ENCODE peak calls at places on chromosomes 1 and 21, in ten cellular contexts. F is ovary, W is foreskin fibroblast, J is cardiac fibroblast, R is mucosa of descending colon, N is OCI-LY7, P is A549, Z is upper lobe of right lung, B is Peyer's patch, S is left ventricle myocardium inferior. A is an unnamed sample.
A peak's percentile ranks its signal among the peaks of the same experiment; 100 is the strongest.

GRCh38 chr1:235980976-235981375 is 83.9 kb downstream of the NID1 start:
- DNase-seq in F (no peak), W (no peak), J (no peak), R (no peak), N (no peak), P (no peak), Z (no peak), B (no peak), S (no peak), A (no peak)

GRCh38 chr1:74010206-74010605 is 187.8 kb downstream of the LRRIQ3 start:
- DNase-seq in F (no peak), W (no peak), J (no peak), R (peak; percentile 5), N (peak; percentile 4), P (no peak), Z (no peak), B (no peak), S (no peak), A (no peak)

GRCh38 chr1:108815566-108815965 is 41.3 kb downstream of the AKNAD1 start:
- DNase-seq in F (no peak), W (no peak), J (peak; percentile 15), R (no peak), N (no peak), P (no peak), Z (no peak), B (no peak), S (no peak), A (no peak)

GRCh38 chr1:183416850-183417690 is 1.1 kb downstream of the NMNAT2 start:
- DNase-seq in F (peak; percentile 77), W (peak; percentile 82), J (peak; percentile 65), R (peak; percentile 61), N (no peak), P (peak; percentile 35), Z (peak; percentile 82), B (no peak), S (peak; percentile 71), A (peak; percentile 69)

GRCh38 chr1:78492376-78492950 is 1.7 kb downstream of the PTGFR start:
- DNase-seq in F (no peak), W (peak; percentile 68), J (peak; percentile 13), R (peak; percentile 4), N (no peak), P (no peak), Z (no peak), B (no peak), S (no peak), A (no peak)

GRCh38 chr1:226653311-226653921 is 85.7 kb downstream of the ITPKB start:
- DNase-seq in F (no peak), W (no peak), J (no peak), R (no peak), N (peak; percentile 94), P (no peak), Z (no peak), B (peak; percentile 89), S (peak; percentile 7), A (no peak)

GRCh38 chr1:165815725-165816124 is 11.7 kb upstream of the UCK2 start:
- DNase-seq in F (no peak), W (peak; percentile 71), J (no peak), R (no peak), N (no peak), P (peak; percentile 20), Z (no peak), B (no peak), S (no peak), A (peak; percentile 53)

GRCh38 chr1:64878931-64879710 is 87.2 kb downstream of the JAK1 start:
- DNase-seq in F (no peak), W (no peak), J (peak; percentile 61), R (no peak), N (no peak), P (no peak), Z (no peak), B (no peak), S (no peak), A (no peak)

GRCh38 chr1:48061162-48062136 is 64.3 kb upstream of the TRABD2B start:
- DNase-seq in F (no peak), W (peak; percentile 75), J (peak; percentile 59), R (peak; percentile 84), N (peak; percentile 19), P (peak; percentile 38), Z (no peak), B (no peak), S (peak; percentile 32), A (peak; percentile 68)

GRCh38 chr1:45493116-45493697 is 2.2 kb upstream of the TESK2 start:
- DNase-seq in F (no peak), W (peak; percentile 70), J (peak; percentile 76), R (peak; percentile 85), N (peak; percentile 76), P (peak; percentile 53), Z (no peak), B (peak; percentile 62), S (no peak), A (peak; percentile 70)

DNA sequence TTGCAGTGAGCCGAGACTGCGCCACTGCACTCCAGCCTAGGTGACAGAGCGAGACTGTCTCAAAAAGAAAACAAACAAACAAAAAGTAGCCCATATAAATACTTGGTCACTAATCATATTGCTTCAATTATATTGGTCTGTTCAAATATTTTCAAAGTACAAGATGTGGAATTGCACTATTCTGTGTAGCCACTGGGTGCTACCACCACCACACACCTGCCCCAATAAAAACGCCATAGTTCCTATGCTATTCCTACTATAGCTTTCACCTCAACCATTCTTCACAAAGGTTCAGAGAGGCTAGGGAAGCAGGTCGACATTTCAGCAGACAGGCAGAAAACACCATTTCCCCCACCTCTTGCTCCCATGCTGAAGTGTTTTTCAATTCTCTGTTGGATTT is 16.7 kb downstream of the NDC1 start:
- DNase-seq in F (no peak), W (no peak), J (no peak), R (no peak), N (no peak), P (no peak), Z (no peak), B (no peak), S (no peak), A (no peak)
- TF ChIP-seq CTCF in F (no peak), W (no peak), J (no peak), R (no peak), N (peak; percentile 47), P (no peak), Z (no peak), B (no peak), S (no peak), A (no peak)

GRCh38 chr1:192159769-192160168 is 1.5 kb downstream of the RGS18 start:
- DNase-seq in F (no peak), W (no peak), J (peak; percentile 8), R (no peak), N (no peak), P (no peak), Z (no peak), B (no peak), S (no peak), A (no peak)
- H3K4me3 ChIP-seq in F (no peak overlapping the region), W (no peak overlapping the region), J (no peak overlapping the region), R (no peak overlapping the region), N (no peak overlapping the region), P (no peak overlapping the region), Z (no peak overlapping the region), B (no peak overlapping the region), S (peak overlapping the region; percentile 4), A (no peak overlapping the region)

DNA sequence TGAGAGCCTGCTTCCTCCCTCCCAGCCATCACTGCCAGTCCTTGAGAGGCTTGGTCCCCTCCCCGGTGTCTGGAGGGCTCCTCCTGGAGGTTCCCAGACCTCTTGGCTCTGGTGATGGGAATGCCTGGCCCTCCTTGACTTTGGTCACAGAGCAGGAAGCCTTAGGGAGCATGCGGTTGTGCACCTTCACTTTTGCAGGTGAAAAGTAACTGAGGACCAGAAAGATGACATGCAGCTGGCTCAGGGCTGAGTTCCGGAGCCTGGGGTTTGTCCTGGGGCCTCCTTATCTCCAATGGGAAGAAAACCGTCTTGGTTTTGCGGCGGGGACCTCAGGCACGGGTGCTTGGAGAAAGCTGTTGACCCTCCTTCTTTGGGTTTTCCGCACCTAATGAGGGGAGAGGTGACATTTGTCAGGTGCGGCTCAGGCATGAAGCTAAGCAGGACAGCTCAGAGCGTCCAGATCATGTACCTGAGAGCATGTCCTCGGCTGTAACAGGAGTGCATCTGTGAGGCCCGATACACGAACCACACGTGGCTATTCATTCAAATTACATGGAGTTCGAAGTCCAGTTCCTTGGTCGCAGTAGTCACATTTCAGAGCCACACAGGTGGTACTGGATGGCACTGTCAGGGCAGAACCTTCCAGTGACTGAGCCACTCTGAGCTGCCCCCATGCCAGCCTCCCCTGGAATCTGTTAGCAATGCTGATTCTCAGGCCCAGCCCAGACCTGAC is 608 bp upstream of the MX2 start:
- DNase-seq in F (no peak), W (no peak), J (no peak), R (no peak), N (no peak), P (no peak), Z (no peak), B (no peak), S (no peak), A (no peak)
- TF ChIP-seq CTCF in F (no peak), W (no peak), J (no peak), R (no peak), N (no peak), P (no peak), Z (no peak), B (no peak), S (no peak), A (no peak)

GRCh38 chr1:80892452-80892995 is 908.2 kb upstream of the ADGRL2 start:
- DNase-seq in F (no peak), W (peak; percentile 10), J (peak; percentile 3), R (no peak), N (no peak), P (no peak), Z (no peak), B (no peak), S (no peak), A (no peak)
- H3K4me3 ChIP-seq in F (no peak overlapping the region), W (no peak overlapping the region), J (no peak overlapping the region), R (no peak overlapping the region), N (no peak overlapping the region), P (no peak overlapping the region), Z (no peak overlapping the region), B (no peak overlapping the region), S (no peak overlapping the region), A (no peak overlapping the region)

GRCh38 chr1:33110477-33110876 is 29.5 kb downstream of the AZIN2 start:
- DNase-seq in F (no peak), W (no peak), J (no peak), R (no peak), N (no peak), P (no peak), Z (no peak), B (no peak), S (no peak), A (no peak)

GRCh38 chr1:33117440-33118085 is 36.6 kb downstream of the AZIN2 start:
- DNase-seq in F (no peak), W (no peak), J (no peak), R (no peak), N (no peak), P (no peak), Z (no peak), B (no peak), S (no peak), A (no peak)

DNA sequence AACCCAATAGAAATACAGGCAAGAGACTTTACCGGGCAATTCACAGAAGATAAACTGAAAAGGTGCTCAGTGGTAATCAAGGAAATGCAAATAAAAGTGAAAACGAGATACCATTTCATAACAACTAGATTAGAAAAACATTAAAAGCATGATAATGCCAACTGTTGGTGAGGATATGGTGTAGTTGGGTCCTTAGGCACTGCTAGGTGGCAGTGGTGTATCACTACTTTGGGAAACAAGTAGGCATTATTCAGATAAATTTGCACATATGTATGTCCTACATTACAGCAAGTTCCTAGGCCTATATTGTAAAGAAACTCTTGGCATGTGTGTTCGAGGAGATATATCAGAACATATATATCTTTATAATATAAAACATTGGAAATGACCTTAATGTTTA is 31.0 kb downstream of the AZIN2 start:
- DNase-seq in F (no peak), W (peak; percentile 72), J (peak; percentile 55), R (no peak), N (peak; percentile 43), P (peak; percentile 32), Z (no peak), B (no peak), S (no peak), A (peak; percentile 66)
- TF ChIP-seq CTCF in F (no peak), W (no peak), J (peak; percentile 29), R (no peak), N (peak; percentile 75), P (peak; percentile 21), Z (peak; percentile 13), B (peak; percentile 18), S (peak; percentile 31), A (peak; percentile 77)

A was measured in epithelial cell of esophagus.